ENCODE peak calls at places on chromosomes 7 and 10, in five cellular contexts. D, N, I, G and C are unnamed samples.

GRCh38 chr7:102169651-102170416 is 116.8 kb upstream of the SH2B2 start:
- DNase-seq in G (no peak), D (no peak), I (no peak), N (peak; percentile 35), C (no peak)

GRCh38 chr10:118106426-118106825 is 59.7 kb upstream of the RAB11FIP2 start:
- DNase-seq in I (no peak), N (no peak), G (no peak), D (no peak), C (no peak)

GRCh38 chr7:3138992-3139391 is 95.3 kb upstream of the CARD11 start:
- DNase-seq in G (no peak), D (no peak), I (no peak), N (no peak), C (no peak)

GRCh38 chr10:62638062-62638477 is 166.4 kb upstream of the ADO start:
- DNase-seq in I (no peak), G (no peak), N (no peak), D (no peak), C (no peak)

GRCh38 chr7:42186181-42186580 is 50.8 kb downstream of the GLI3 start:
- DNase-seq in I (no peak), D (no peak), N (no peak), G (no peak), C (no peak)

GRCh38 chr7:1074593-1075431 is 13.1 kb upstream of the GPER1 start:
- DNase-seq in I (no peak), G (no peak), N (no peak), D (no peak), C (no peak)

GRCh38 chr10:22243321-22243720 is 25.5 kb upstream of the EBLN1 start:
- DNase-seq in G (no peak), I (no peak), N (no peak), D (no peak), C (no peak)

GRCh38 chr7:108000875-108001758 is 1.8 kb downstream of the LAMB1 start:
- DNase-seq in N (no peak), D (no peak), G (no peak), I (no peak), C (no peak)

GRCh38 chr10:44845672-44846071 is 65.5 kb upstream of the TMEM72 start:
- DNase-seq in G (no peak), D (no peak), N (no peak), I (no peak), C (no peak)

GRCh38 chr7:101620395-101620794 is 8.7 kb downstream of the MYL10 start:
- DNase-seq in I (no peak), G (no peak), N (no peak), D (no peak), C (no peak)

GRCh38 chr10:60140681-60141632 is 234.6 kb upstream of the CCDC6 start:
- DNase-seq in N (peak; percentile 81), G (no peak), I (no peak), D (no peak), C (no peak)